ENCODE peak calls at places on chromosomes 1 and 21, in eight cellular contexts. R is neural progenitor cell, J is fibroblast of lung, H is GM23248, B is HCT116, D is mammary epithelial cell, S is astrocyte, Y is endothelial cell of umbilical vein. T is an unnamed sample. For H4K20me1, the result is how much of the 10 kb centered on the place peaks cover.

GRCh38 chr1:1941211-1941841 is 22.2 kb upstream of the TMEM52 start:
- DNase-seq in R (peak), J (no peak), H (no peak), B (no peak), D (no peak), S (no peak), Y (no peak), T (no peak)

GRCh38 chr1:17488977-17489739 is 49.7 kb upstream of the RCC2 start:
- DNase-seq in R (no peak), J (peak), H (no peak), B (no peak), D (no peak), S (peak), Y (no peak), T (no peak)

GRCh38 chr1:231241751-231242150 is 739 bp downstream of the GNPAT start:
- DNase-seq in R (peak), J (peak), H (peak), B (no peak), D (peak), S (no peak), Y (peak), T (no peak)

GRCh38 chr1:183633676-183634343 is 1.8 kb downstream of the ARPC5 start:
- DNase-seq in R (peak), J (peak), H (peak), B (peak), D (peak), S (peak), Y (peak), T (peak)

GRCh38 chr21:31136891-31137290 is 98.6 kb upstream of the KRTAP19-8 start:
- DNase-seq in R (no peak), J (peak), H (peak), B (no peak), D (no peak), S (peak), Y (peak), T (no peak)

GRCh38 chr1:14969006-14969405 is 184.5 kb upstream of the TMEM51 start:
- DNase-seq in R (peak), J (no peak), H (peak), B (no peak), D (no peak), S (no peak), Y (no peak), T (no peak)

GRCh38 chr1:168513656-168514404 is 30.0 kb downstream of the XCL2 start:
- DNase-seq in R (no peak), J (peak), H (no peak), B (no peak), D (no peak), S (no peak), Y (no peak), T (no peak)

GRCh38 chr21:24188511-24188910 is 1418.8 kb downstream of the MRPL39 start:
- DNase-seq in R (no peak), J (peak), H (no peak), B (no peak), D (no peak), S (no peak), Y (no peak), T (no peak)

GRCh38 chr1:246795094-246795671 is 71.0 kb downstream of the SCCPDH start:
- DNase-seq in R (no peak), J (no peak), H (peak), B (no peak), D (no peak), S (no peak), Y (no peak), T (no peak)

GRCh38 chr1:228405979-228406265 is 713 bp downstream of the TRIM11 start:
- DNase-seq in R (no peak), J (no peak), H (no peak), B (no peak), D (no peak), S (peak), Y (no peak), T (no peak)

GRCh38 chr21:33112151-33112550 is 42.2 kb downstream of the OLIG1 start:
- DNase-seq in R (no peak), J (no peak), H (no peak), B (no peak), D (no peak), S (no peak), Y (no peak), T (no peak)

GRCh38 chr1:91864017-91864700 is 21.8 kb downstream of the TGFBR3 start:
- DNase-seq in R (no peak), J (peak), H (peak), B (no peak), D (peak), S (peak), Y (no peak), T (peak)

GRCh38 chr1:180183426-180183825 is 28.8 kb downstream of the QSOX1 start:
- DNase-seq in R (no peak), J (no peak), H (no peak), B (no peak), D (no peak), S (no peak), Y (no peak), T (no peak)

GRCh38 chr1:151976868-151977267 is 16.8 kb downstream of the S100A10 start:
- DNase-seq in R (no peak), J (peak), H (peak), B (no peak), D (peak), S (peak), Y (no peak), T (peak)

GRCh38 chr1:156104065-156104810 is 10.3 kb upstream of the LMNA start:
- DNase-seq in R (no peak), J (peak), H (peak), B (no peak), D (peak), S (peak), Y (peak), T (peak)

GRCh38 chr1:228460830-228461229 is 26.4 kb upstream of the RNF187 start:
- DNase-seq in R (no peak), J (no peak), H (no peak), B (no peak), D (no peak), S (no peak), Y (no peak), T (no peak)

GRCh38 chr1:43450251-43451070 is 3.3 kb downstream of the HYI start:
- DNase-seq in R (no peak), J (no peak), H (no peak), B (no peak), D (no peak), S (no peak), Y (no peak), T (no peak)

GRCh38 chr1:42305639-42306038 is 29.4 kb downstream of the FOXJ3 start:
- DNase-seq in R (no peak), J (peak), H (peak), B (no peak), D (no peak), S (peak), Y (no peak), T (no peak)

GRCh38 chr1:203926025-203926540 is 64.7 kb downstream of the SNRPE start:
- DNase-seq in R (no peak), J (peak), H (peak), B (no peak), D (peak), S (peak), Y (no peak), T (no peak)

GRCh38 chr1:152964536-152964935 is 5.9 kb upstream of the SPRR4 start:
- DNase-seq in R (no peak), J (no peak), H (no peak), B (no peak), D (peak), S (no peak), Y (no peak), T (no peak)

GRCh38 chr1:41696381-41696780 is 211.9 kb upstream of the EDN2 start:
- DNase-seq in R (no peak), J (no peak), H (no peak), B (no peak), D (no peak), S (no peak), Y (no peak), T (no peak)

GRCh38 chr1:86701731-86702130 is 2.6 kb upstream of the SH3GLB1 start:
- DNase-seq in R (no peak), J (peak), H (no peak), B (no peak), D (no peak), S (no peak), Y (no peak), T (no peak)

GRCh38 chr1:5890346-5891106 is 101.7 kb downstream of the NPHP4 start:
- DNase-seq in R (no peak), J (no peak), H (no peak), B (no peak), D (no peak), S (no peak), Y (no peak), T (no peak)

GRCh38 chr1:166843322-166843721 is 4.0 kb downstream of the POGK start:
- DNase-seq in R (no peak), J (no peak), H (no peak), B (no peak), D (no peak), S (no peak), Y (no peak), T (no peak)
- H4K20me1 ChIP-seq in R (half or more), J (under half), H (under half), B (under half), D (under half), S (half or more), Y (under half), T (under half)

DNA sequence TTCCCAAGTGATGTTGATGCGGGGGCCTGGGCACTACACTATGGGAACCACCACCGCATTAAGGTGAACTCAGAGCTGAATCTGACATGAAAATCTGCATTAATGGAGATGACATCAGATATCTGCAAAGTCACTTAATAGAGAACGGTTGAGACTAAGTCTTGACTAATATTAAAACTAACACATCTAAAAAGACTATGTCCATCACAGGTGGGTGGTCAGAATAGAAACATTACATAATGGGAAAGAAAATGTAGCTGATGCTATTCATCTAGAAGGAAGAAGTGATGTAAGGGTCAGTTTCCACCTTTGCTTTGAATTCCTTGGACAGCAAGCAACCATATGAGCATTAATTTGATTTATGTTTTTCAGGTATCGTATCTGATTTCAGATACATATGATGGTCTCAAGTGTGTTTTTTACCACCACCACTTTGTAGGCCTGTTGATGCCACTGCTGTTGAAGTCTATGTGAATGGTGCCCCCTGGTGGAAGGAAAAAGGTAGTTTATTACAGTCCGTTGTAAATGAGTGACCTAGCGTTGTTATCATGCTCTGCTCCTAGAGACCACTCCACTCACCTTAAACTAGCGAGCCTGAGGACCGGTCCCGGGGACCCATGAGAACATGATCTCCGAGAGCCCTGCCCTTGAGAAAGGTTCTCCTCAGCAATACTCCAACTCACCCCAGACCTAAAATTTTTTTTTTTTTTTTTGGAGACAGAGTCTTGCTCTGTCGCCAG is 73.5 kb downstream of the BACH1 start:
- DNase-seq in R (peak), J (peak), H (peak), B (peak), D (peak), S (peak), Y (peak), T (peak)
- H3K4me3 ChIP-seq in R (no peak), J (no peak), H (no peak), B (no peak), D (no peak), S (no peak), Y (no peak), T (no peak)

GRCh38 chr1:76870037-76870436 is 2.8 kb downstream of the ST6GALNAC5 start:
- DNase-seq in R (no peak), J (no peak), H (no peak), B (no peak), D (no peak), S (no peak), Y (no peak), T (no peak)
- TF ChIP-seq EZH2 in R (no peak), J (no peak), H (no peak), B (no peak), D (no peak), S (no peak), Y (no peak), T (no peak)

GRCh38 chr1:235295902-235296350 is 32.1 kb downstream of the ARID4B start:
- DNase-seq in R (no peak), J (peak), H (no peak), B (peak), D (peak), S (peak), Y (no peak), T (peak)
- H4K20me1 ChIP-seq in R (half or more), J (under half), H (under half), B (under half), D (under half), S (half or more), Y (under half), T (under half)

GRCh38 chr1:76872944-76873343 is 5.7 kb downstream of the ST6GALNAC5 start:
- DNase-seq in R (no peak), J (no peak), H (no peak), B (no peak), D (no peak), S (no peak), Y (no peak), T (no peak)
- H3K4me3 ChIP-seq in R (no peak), J (no peak), H (no peak), B (no peak), D (no peak), S (no peak), Y (no peak), T (no peak)

DNA sequence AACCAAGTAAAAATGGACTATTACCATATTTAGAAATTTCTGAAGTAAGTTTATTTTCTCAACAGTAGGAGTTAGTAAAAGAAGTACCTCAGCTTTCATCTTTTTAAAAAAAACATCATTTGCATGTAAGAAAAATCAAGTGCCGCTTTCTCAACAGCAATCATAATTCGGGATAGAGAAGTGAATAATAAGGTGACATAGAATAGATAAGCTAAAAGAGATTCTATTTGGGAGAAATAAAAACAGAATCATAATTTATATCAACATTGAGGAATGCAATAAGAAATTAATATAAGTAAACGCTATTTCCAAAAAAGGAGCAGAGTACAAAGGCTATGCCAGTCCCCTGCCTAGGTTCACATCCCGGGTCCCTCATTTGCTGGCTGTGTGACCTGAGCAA is 330.9 kb upstream of the GREM2 start:
- DNase-seq in R (no peak), J (no peak), H (no peak), B (no peak), D (no peak), S (no peak), Y (no peak), T (no peak)
- TF ChIP-seq EZH2 in R (no peak), J (no peak), H (no peak), B (no peak), D (no peak), S (no peak), Y (no peak), T (no peak)

GRCh38 chr1:10674222-10674621 is 122.2 kb downstream of the CASZ1 start:
- DNase-seq in R (no peak), J (no peak), H (no peak), B (no peak), D (no peak), S (no peak), Y (no peak), T (no peak)
- H4K20me1 ChIP-seq in R (under half), J (under half), H (under half), B (under half), D (under half), S (under half), Y (under half), T (under half)

GRCh38 chr1:11784993-11785769 is 20.6 kb downstream of the MTHFR start:
- DNase-seq in R (peak), J (peak), H (peak), B (peak), D (peak), S (no peak), Y (peak), T (peak)
- H3K4me3 ChIP-seq in R (peak), J (no peak), H (peak), B (no peak), D (no peak), S (no peak), Y (peak), T (no peak)

DNA sequence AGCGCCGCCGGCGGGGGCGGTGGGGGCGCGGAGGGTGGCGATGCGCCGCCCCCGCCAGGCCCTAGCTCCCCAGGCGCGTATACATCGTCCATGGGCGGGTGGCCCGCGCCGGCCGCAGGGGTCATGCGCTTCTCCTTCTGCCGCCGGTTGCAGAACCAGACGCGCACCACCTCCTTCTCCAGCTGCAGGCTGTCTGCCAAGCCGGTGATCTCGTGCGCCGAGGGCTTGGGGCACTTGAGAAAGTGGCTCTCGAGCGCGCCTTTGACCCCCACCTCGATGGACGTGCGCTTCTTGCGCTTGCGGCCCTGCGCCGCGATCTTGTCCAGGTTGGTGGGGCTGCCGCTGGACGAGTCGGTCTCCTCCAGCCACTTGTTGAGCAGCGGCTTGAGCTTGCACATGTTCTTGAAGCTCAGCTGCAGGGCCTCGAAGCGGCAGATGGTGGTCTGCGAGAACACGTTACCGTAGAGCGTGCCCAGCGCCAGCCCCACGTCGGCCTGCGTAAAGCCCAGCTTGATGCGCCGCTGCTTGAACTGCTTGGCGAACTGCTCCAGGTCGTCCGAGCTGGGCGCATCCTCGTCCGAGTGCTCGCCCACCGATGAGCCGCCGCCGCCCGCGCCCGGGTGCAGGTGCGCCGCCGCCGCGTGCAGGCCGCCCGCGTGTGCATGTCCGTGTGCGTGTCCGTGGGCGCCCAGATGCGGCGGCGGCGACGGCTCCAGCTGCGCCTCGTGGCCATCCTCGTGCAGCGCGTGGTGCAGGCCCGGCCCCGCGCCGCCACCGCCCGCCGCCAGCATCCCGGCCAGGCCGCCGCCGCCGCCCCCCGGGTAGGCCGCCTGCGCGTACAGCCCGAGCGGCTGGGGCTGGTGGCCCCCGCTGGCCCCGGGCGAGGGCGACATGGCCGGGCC is 911 bp downstream of the POU3F1 start:
- DNase-seq in R (peak), J (peak), H (peak), B (no peak), D (no peak), S (no peak), Y (no peak), T (no peak)
- TF ChIP-seq EZH2 in R (no peak), J (peak), H (peak), B (no peak), D (peak), S (peak), Y (peak), T (no peak)

GRCh38 chr1:19410393-19410792 is 74.9 kb downstream of the CAPZB start:
- DNase-seq in R (no peak), J (no peak), H (no peak), B (no peak), D (no peak), S (no peak), Y (no peak), T (no peak)
- H4K20me1 ChIP-seq in R (half or more), J (under half), H (under half), B (under half), D (under half), S (half or more), Y (under half), T (under half)